ENCODE peak calls at places on chromosomes 16 and 17, in four cellular contexts. H is activated T-cell treated with anti-CD3 and anti-CD28 coated beads, Interleukin-2, amount 50 U/mL, for 72 hours; G is activated naive CD8-positive, alpha-beta T cell treated with anti-CD3 and anti-CD28 coated beads, Interleukin-2, amount 50 U/mL, for 24 hours; B is Right ventricle myocardium inferior. Z is an unnamed sample.

GRCh38 chr17:77570565-77570898 is 388.0 kb upstream of the TNRC6C start:
- ATAC-seq in G (no peak), B (no peak), H (no peak), Z (no peak)

GRCh38 chr17:79294459-79295071 is 219.9 kb downstream of the ENGASE start:
- ATAC-seq in G (no peak), B (no peak), H (no peak), Z (no peak)

GRCh38 chr17:78653382-78653781 is 76.2 kb upstream of the DNAH17 start:
- ATAC-seq in G (no peak), B (no peak), H (no peak), Z (no peak)

GRCh38 chr16:50615891-50616290 is 65.2 kb downstream of the SNX20 start:
- ATAC-seq in B (peak), G (no peak), H (no peak), Z (no peak)

GRCh38 chr17:77375917-77376651 is 235.3 kb downstream of the SEC14L1 start:
- ATAC-seq in B (no peak), G (peak), H (peak), Z (peak)

GRCh38 chr16:54430491-54431030 is 144.0 kb upstream of the IRX3 start:
- ATAC-seq in G (no peak), B (no peak), H (no peak), Z (no peak)

GRCh38 chr17:63855185-63855584 is 12.7 kb upstream of the SMARCD2 start:
- ATAC-seq in B (no peak), G (no peak), H (no peak), Z (no peak)

GRCh38 chr16:2039286-2040030 is 8.2 kb downstream of the NTHL1 start:
- ATAC-seq in G (no peak), B (peak), H (no peak), Z (no peak)

GRCh38 chr16:87457051-87457611 is 35.7 kb downstream of the ZCCHC14 start:
- ATAC-seq in H (peak), G (peak), B (no peak), Z (peak)

GRCh38 chr16:64952177-64952576 is 169.7 kb downstream of the CDH11 start:
- ATAC-seq in H (no peak), G (no peak), B (peak), Z (no peak)

GRCh38 chr17:67759355-67760171 is 41.8 kb downstream of the NOL11 start:
- ATAC-seq in G (no peak), H (no peak), B (peak), Z (no peak)

GRCh38 chr16:57637424-57637823 is 9.0 kb downstream of the ADGRG1 start:
- ATAC-seq in H (no peak), B (peak), G (no peak), Z (no peak)

GRCh38 chr17:29443041-29443440 is 52.9 kb downstream of the TAOK1 start:
- ATAC-seq in G (no peak), H (no peak), B (no peak), Z (no peak)

GRCh38 chr17:59505610-59506276 is 59.7 kb upstream of the DHX40 start:
- ATAC-seq in G (no peak), B (no peak), H (no peak), Z (no peak)

GRCh38 chr16:85309656-85310587 is 197.7 kb upstream of the CIBAR2 start:
- ATAC-seq in G (no peak), B (peak), H (no peak), Z (no peak)

GRCh38 chr17:40023590-40024292 is 8.5 kb downstream of the CSF3 start:
- ATAC-seq in G (no peak), B (no peak), H (no peak), Z (no peak)

GRCh38 chr17:332558-333322 is 19.9 kb downstream of the RPH3AL start:
- ATAC-seq in G (no peak), H (no peak), B (peak), Z (no peak)

GRCh38 chr16:727291-727977 is 528 bp downstream of the HAGHL start:
- ATAC-seq in H (peak), G (peak), B (no peak), Z (peak)

GRCh38 chr17:39792523-39793221 is 54.9 kb downstream of the GRB7 start:
- ATAC-seq in B (no peak), G (peak), H (peak), Z (peak)

GRCh38 chr17:40612510-40613244 is 34.9 kb downstream of the SMARCE1 start:
- ATAC-seq in G (peak), B (no peak), H (no peak), Z (peak)

GRCh38 chr17:69423450-69423849 is 9.0 kb downstream of the MAP2K6 start:
- ATAC-seq in B (no peak), G (peak), H (peak), Z (peak)

GRCh38 chr17:73013299-73013698 is 79.2 kb downstream of the SLC39A11 start:
- ATAC-seq in B (no peak), G (no peak), H (no peak), Z (no peak)

GRCh38 chr16:50154369-50154947 is 1.4 kb downstream of the TENT4B start:
- ATAC-seq in H (no peak), G (no peak), B (no peak), Z (no peak)

GRCh38 chr17:75941442-75941819 is 589 bp upstream of the FBF1 start:
- ATAC-seq in H (no peak), B (no peak), G (no peak), Z (no peak)

GRCh38 chr17:68733241-68734176 is 132.3 kb upstream of the FAM20A start:
- ATAC-seq in B (peak), H (no peak), G (no peak), Z (no peak)

GRCh38 chr17:49223168-49223516 is 7.4 kb downstream of the PHOSPHO1 start:
- ATAC-seq in H (no peak), B (no peak), G (no peak), Z (no peak)

GRCh38 chr16:12866981-12867551 is 34.3 kb upstream of the SHISA9 start:
- ATAC-seq in B (no peak), G (no peak), H (no peak), Z (no peak)

GRCh38 chr16:4382795-4383357 is 11.2 kb downstream of the VASN start:
- ATAC-seq in H (no peak), G (no peak), B (no peak), Z (no peak)

Z was measured in activated T-helper 17 cell treated with anti-CD3 and anti-CD28 coated beads, Interleukin-2, amount 50 U/mL, for 72 hours.